ENCODE peak calls at places on chromosomes 12 and 14, in four cellular contexts. F, O, L and W are unnamed samples.
A peak's percentile ranks its signal among the peaks of the same experiment; 100 is the strongest.

GRCh38 chr12:38892090-38892786 is 13.2 kb downstream of the CPNE8 start:
- DNase-seq in O (no peak), L (no peak), F (peak; percentile 22), W (no peak)

GRCh38 chr12:105928436-105928835 is 210.3 kb downstream of the NUAK1 start:
- DNase-seq in F (no peak), O (no peak), L (no peak), W (no peak)

GRCh38 chr12:93741741-93742085 is 64.5 kb downstream of the CRADD start:
- DNase-seq in L (peak; percentile 48), O (no peak), F (peak; percentile 33), W (peak; percentile 31)

GRCh38 chr14:85416771-85417170 is 113.2 kb upstream of the FLRT2 start:
- DNase-seq in F (peak; percentile 76), O (peak; percentile 7), L (no peak), W (peak; percentile 87)

GRCh38 chr12:7129647-7130536 is at the start of gene CLSTN3:
- DNase-seq in F (peak; percentile 83), O (peak; percentile 76), L (peak; percentile 83), W (peak; percentile 82)

GRCh38 chr12:10385181-10385613 is 4.6 kb downstream of the KLRK1 start:
- DNase-seq in O (no peak), F (peak; percentile 84), L (no peak), W (no peak)

GRCh38 chr12:56979628-56980027 is 22.2 kb upstream of the RDH16 start:
- DNase-seq in F (no peak), O (peak; percentile 51), L (no peak), W (no peak)

GRCh38 chr12:106135781-106136180 is 3.0 kb downstream of the NUAK1 start:
- DNase-seq in F (peak; percentile 40), O (no peak), L (no peak), W (no peak)

GRCh38 chr14:74616996-74617700 is 5.1 kb upstream of the LTBP2 start:
- DNase-seq in O (no peak), L (no peak), F (peak; percentile 82), W (no peak)

GRCh38 chr14:70061108-70061507 is 127.6 kb downstream of the SLC8A3 start:
- DNase-seq in L (no peak), F (no peak), O (no peak), W (no peak)

GRCh38 chr12:92439397-92439779 is 263.4 kb upstream of the PLEKHG7 start:
- DNase-seq in O (no peak), L (peak; percentile 77), F (peak; percentile 72), W (no peak)

GRCh38 chr12:356276-356988 is 32.7 kb downstream of the KDM5A start:
- DNase-seq in F (no peak), O (no peak), L (no peak), W (no peak)

GRCh38 chr12:115464008-115464672 is 780.2 kb upstream of the TBX3 start:
- DNase-seq in F (no peak), O (no peak), L (no peak), W (no peak)

GRCh38 chr12:50082644-50083043 is 2.5 kb upstream of the SMARCD1 start:
- DNase-seq in L (no peak), F (no peak), O (no peak), W (no peak)

GRCh38 chr14:59961518-59962062 is 41.6 kb downstream of the LRRC9 start:
- DNase-seq in O (no peak), L (no peak), F (no peak), W (peak; percentile 3)

GRCh38 chr12:79366374-79366773 is 324.4 kb downstream of the PAWR start:
- DNase-seq in F (no peak), O (no peak), L (no peak), W (no peak)

GRCh38 chr14:50045039-50045711 is 71.2 kb downstream of the VCPKMT start:
- DNase-seq in L (peak; percentile 88), O (peak; percentile 16), F (peak; percentile 80), W (no peak)

GRCh38 chr14:76034566-76034965 is 49.0 kb downstream of the IFT43 start:
- DNase-seq in L (no peak), O (no peak), F (no peak), W (no peak)

GRCh38 chr14:31936100-31936499 is 141.0 kb upstream of the ARHGAP5 start:
- DNase-seq in O (no peak), F (no peak), L (no peak), W (no peak)

GRCh38 chr12:88503344-88503743 is 76.9 kb downstream of the KITLG start:
- DNase-seq in F (no peak), L (no peak), O (no peak), W (no peak)

GRCh38 chr14:30264161-30264560 is 294.8 kb upstream of the G2E3 start:
- DNase-seq in F (no peak), O (no peak), L (no peak), W (no peak)

GRCh38 chr12:120264086-120264485 is 1.4 kb downstream of the PXN start:
- DNase-seq in F (no peak), L (no peak), O (no peak), W (peak; percentile 12)

GRCh38 chr12:7935773-7936581 is at the start of gene SLC2A3:
- DNase-seq in F (peak; percentile 95), L (peak; percentile 73), O (peak; percentile 82), W (no peak)

GRCh38 chr12:57896437-57897201 is 44.7 kb upstream of the ATP23 start:
- DNase-seq in O (peak; percentile 31), F (peak; percentile 88), L (peak; percentile 85), W (peak; percentile 58)

GRCh38 chr12:117168976-117169375 is 21.3 kb downstream of the FBXO21 start:
- DNase-seq in O (no peak), F (no peak), L (no peak), W (no peak)

GRCh38 chr12:75814856-75815754 is 216.5 kb downstream of the PHLDA1 start:
- DNase-seq in F (peak; percentile 97), O (no peak), L (peak; percentile 56), W (peak; percentile 31)

GRCh38 chr12:122208073-122208820 is 4.7 kb downstream of the B3GNT4 start:
- DNase-seq in O (no peak), F (no peak), L (no peak), W (no peak)

GRCh38 chr12:28770329-28770728 is 378.7 kb upstream of the FAR2 start:
- DNase-seq in L (peak; percentile 34), O (no peak), F (peak; percentile 6), W (no peak)
- H3K4me1 ChIP-seq in L (no peaks in the 10 kb centered on the region), O (peaks cover 8% of the 10 kb centered on the region), F (no peaks in the 10 kb centered on the region), W (no peaks in the 10 kb centered on the region)

GRCh38 chr12:13067322-13067721 is 23.1 kb downstream of the FAM234B start:
- DNase-seq in O (no peak), F (no peak), L (no peak), W (no peak)

GRCh38 chr12:13062669-13063068 is 18.5 kb downstream of the FAM234B start:
- DNase-seq in L (no peak), O (no peak), F (no peak), W (no peak)

GRCh38 chr12:13066459-13066858 is 22.3 kb downstream of the FAM234B start:
- DNase-seq in O (no peak), F (no peak), L (no peak), W (no peak)

DNA sequence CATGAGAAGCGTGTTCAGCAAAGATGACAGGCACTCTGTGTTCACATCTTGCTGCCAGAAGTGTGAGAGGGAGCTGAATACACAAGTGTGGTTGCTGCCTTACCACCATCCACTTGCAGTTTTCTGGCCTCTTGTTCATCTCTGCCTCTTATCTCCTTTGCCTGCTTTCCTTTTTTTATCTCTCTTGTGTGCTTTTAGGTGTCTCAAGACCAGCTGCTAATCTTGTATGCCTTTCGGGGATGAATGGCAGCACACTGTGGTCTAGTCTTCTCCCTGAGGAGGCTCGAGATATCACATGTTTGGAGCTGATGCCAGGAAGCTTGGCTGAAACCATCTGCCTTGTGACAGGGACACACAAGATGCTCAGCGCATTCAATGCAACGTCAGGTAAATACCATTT is 17.2 kb downstream of the FAM234B start:
- DNase-seq in O (no peak), F (no peak), L (no peak), W (no peak)
- H3K4me3 ChIP-seq in O (no peak overlapping the region), F (no peak overlapping the region), L (no peak overlapping the region), W (no peak overlapping the region)

GRCh38 chr12:24172773-24173447 is 223.4 kb upstream of the SOX5 start:
- DNase-seq in O (no peak), L (no peak), F (no peak), W (no peak)
- H3K9me3 ChIP-seq in O (no peaks in the 10 kb centered on the region), L (no peaks in the 10 kb centered on the region), F (no peaks in the 10 kb centered on the region), W (no peaks in the 10 kb centered on the region)

DNA sequence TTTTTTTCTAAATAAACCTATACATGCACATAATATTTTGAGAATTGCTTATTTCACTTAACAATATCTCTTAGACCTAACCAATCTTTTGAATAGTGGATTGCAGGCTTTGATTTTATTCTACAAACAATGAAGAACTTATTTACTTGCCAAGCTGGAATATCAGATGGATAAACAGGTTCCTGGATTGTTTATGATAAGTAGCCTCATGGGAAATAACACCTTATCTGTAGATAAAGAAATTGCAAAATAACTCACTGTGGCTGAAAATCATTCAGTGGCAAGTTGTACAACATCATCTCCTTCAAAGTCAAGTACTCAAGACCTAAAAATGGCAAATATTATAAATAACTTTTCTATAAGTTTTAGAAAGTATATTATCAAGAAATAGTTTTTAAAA is 335.4 kb upstream of the ATP2B1 start:
- DNase-seq in O (no peak), F (no peak), L (no peak), W (no peak)
- H3K4me1 ChIP-seq in O (no peaks in the 10 kb centered on the region), F (no peaks in the 10 kb centered on the region), L (no peaks in the 10 kb centered on the region), W (no peaks in the 10 kb centered on the region)